ENCODE peak calls at places on chromosomes 3 and 15, in nine cellular contexts. R is Kasumi-1; N is ovary; D is activated CD8-positive, alpha-beta memory T cell treated with anti-CD3 and anti-CD28 coated beads for 48 hours; M is PC-3; K is activated CD4-positive, alpha-beta T cell treated with anti-CD3 and anti-CD28 coated beads, Interleukin-2, amount 50 U/mL, for 4 hours; G is T-helper 17 cell; F is GM20000; O is endothelial cell. U is an unnamed sample.

GRCh38 chr15:98896802-98897732 is 110.5 kb downstream of the PGPEP1L start:
- DNase-seq in D (no peak), R (no peak), N (no peak), F (no peak), G (no peak), M (peak; percentile 97), K (no peak), O (no peak), U (peak; percentile 96)

GRCh38 chr15:71329041-71329440 is 213.8 kb downstream of the THSD4 start:
- DNase-seq in R (no peak), D (no peak), K (no peak), O (peak; percentile 5), F (no peak), G (no peak), N (no peak), M (no peak), U (no peak)

GRCh38 chr3:156317457-156317856 is 197.1 kb downstream of the KCNAB1 start:
- DNase-seq in G (no peak), R (no peak), F (no peak), D (no peak), M (peak; percentile 87), N (no peak), O (no peak), K (no peak), U (peak; percentile 87)

GRCh38 chr15:60086676-60087446 is 82.8 kb downstream of the FOXB1 start:
- DNase-seq in N (no peak), O (no peak), G (no peak), M (no peak), R (no peak), F (no peak), K (no peak), D (no peak), U (no peak)

GRCh38 chr3:40754966-40755365 is 230.2 kb downstream of the ZNF621 start:
- DNase-seq in R (no peak), O (no peak), M (no peak), F (no peak), K (no peak), D (no peak), G (no peak), N (no peak), U (no peak)

GRCh38 chr3:187982149-187982548 is 171.8 kb upstream of the LPP start:
- DNase-seq in N (no peak), K (no peak), F (no peak), G (no peak), O (no peak), D (no peak), R (no peak), M (no peak), U (no peak)

GRCh38 chr3:152301745-152302181 is 33.0 kb downstream of the MBNL1 start:
- DNase-seq in K (no peak), M (no peak), N (no peak), F (no peak), G (no peak), O (no peak), D (no peak), R (no peak), U (no peak)

GRCh38 chr3:60536420-60536819 is 714.8 kb downstream of the FHIT start:
- DNase-seq in K (no peak), R (no peak), O (no peak), F (no peak), M (no peak), G (no peak), D (no peak), N (no peak), U (peak; percentile 89)

GRCh38 chr3:27677554-27677953 is 44.6 kb downstream of the EOMES start:
- DNase-seq in N (peak; percentile 42), G (no peak), R (no peak), O (no peak), D (no peak), M (peak; percentile 90), K (no peak), F (no peak), U (no peak)

GRCh38 chr15:57554821-57555185 is 36.9 kb upstream of the MYZAP start:
- DNase-seq in O (no peak), R (no peak), G (no peak), K (no peak), D (no peak), F (no peak), M (no peak), N (no peak), U (no peak)

GRCh38 chr3:4888913-4889846 is 90.1 kb upstream of the BHLHE40 start:
- DNase-seq in D (peak; percentile 20), G (no peak), M (peak; percentile 31), R (peak; percentile 38), N (no peak), F (peak; percentile 53), O (no peak), K (no peak), U (no peak)

GRCh38 chr15:61657461-61657860 is 402.8 kb downstream of the VPS13C start:
- DNase-seq in D (no peak), N (no peak), F (no peak), K (no peak), G (no peak), O (no peak), R (no peak), M (no peak), U (peak; percentile 29)

GRCh38 chr3:61442696-61443095 is 118.7 kb upstream of the PTPRG start:
- DNase-seq in K (no peak), O (no peak), F (no peak), D (no peak), G (no peak), M (no peak), R (no peak), N (no peak), U (peak; percentile 13)

GRCh38 chr3:24185738-24186384 is 240.8 kb downstream of the NR1D2 start:
- DNase-seq in G (no peak), D (no peak), K (no peak), R (peak; percentile 63), O (peak; percentile 44), F (peak; percentile 39), M (peak; percentile 81), N (peak; percentile 30), U (peak; percentile 40)

GRCh38 chr3:102180291-102180931 is 254.4 kb upstream of the ZPLD1 start:
- DNase-seq in D (no peak), K (no peak), M (peak; percentile 71), G (no peak), R (peak; percentile 36), F (no peak), O (no peak), N (no peak), U (peak; percentile 81)

GRCh38 chr15:90388462-90389182 is 580 bp downstream of the IQGAP1 start:
- DNase-seq in O (peak; percentile 55), N (peak; percentile 78), K (peak; percentile 27), R (peak; percentile 72), M (peak; percentile 59), D (peak; percentile 46), F (peak; percentile 66), G (peak; percentile 41), U (peak; percentile 56)

GRCh38 chr15:80800067-80800466 is 20.9 kb downstream of the CEMIP start:
- DNase-seq in R (no peak), K (no peak), M (peak; percentile 30), G (no peak), O (no peak), N (no peak), D (no peak), F (no peak), U (no peak)

GRCh38 chr15:64535460-64536243 is 75.3 kb downstream of the ZNF609 start:
- DNase-seq in O (no peak), R (no peak), N (no peak), M (no peak), K (no peak), G (no peak), F (no peak), D (no peak), U (no peak)

GRCh38 chr15:64149424-64150235 is 1.9 kb upstream of the SNX22 start:
- DNase-seq in R (peak; percentile 36), G (no peak), K (no peak), O (no peak), N (no peak), F (no peak), M (peak; percentile 31), D (no peak), U (peak; percentile 15)

GRCh38 chr3:13780432-13781173 is 99.3 kb downstream of the WNT7A start:
- DNase-seq in G (no peak), N (no peak), O (no peak), D (no peak), M (no peak), R (no peak), K (no peak), F (no peak), U (no peak)

GRCh38 chr3:16658933-16659793 is 53.9 kb upstream of the DAZL start:
- DNase-seq in R (peak; percentile 52), G (no peak), N (no peak), D (no peak), K (no peak), O (no peak), M (peak; percentile 55), F (no peak), U (no peak)

GRCh38 chr3:30555968-30556367 is 50.4 kb upstream of the TGFBR2 start:
- DNase-seq in F (no peak), D (no peak), K (no peak), G (no peak), N (no peak), M (no peak), R (no peak), O (no peak), U (no peak)

GRCh38 chr3:100386437-100387064 is 14.3 kb downstream of the TOMM70 start:
- DNase-seq in K (no peak), G (no peak), O (no peak), R (no peak), M (no peak), F (no peak), D (no peak), N (no peak), U (no peak)

GRCh38 chr3:13520326-13520880 is 28.5 kb upstream of the FBLN2 start:
- DNase-seq in F (no peak), G (no peak), M (no peak), O (no peak), R (no peak), N (no peak), K (no peak), D (no peak), U (no peak)

GRCh38 chr15:56739964-56740640 is 6.8 kb upstream of the ZNF280D start:
- DNase-seq in G (no peak), K (no peak), F (no peak), M (peak; percentile 14), O (no peak), R (peak; percentile 62), N (no peak), D (no peak), U (peak; percentile 50)

GRCh38 chr15:90864507-90864906 is 3.9 kb upstream of the FURIN start:
- DNase-seq in G (no peak), R (no peak), D (no peak), F (no peak), K (no peak), M (no peak), O (no peak), N (no peak), U (peak; percentile 83)

GRCh38 chr3:123789760-123790159 is 94.4 kb downstream of the MYLK start:
- DNase-seq in G (no peak), K (no peak), O (no peak), M (peak; percentile 68), F (no peak), R (no peak), D (no peak), N (no peak), U (no peak)

U was measured in DMS53.